ENCODE peak calls at places on chromosomes 2 and 18, in nine cellular contexts. B, Q, V, L, W, J, Y, D and H are unnamed samples.
A peak's percentile ranks its signal among the peaks of the same experiment; 100 is the strongest.

GRCh38 chr2:45708501-45708900 is 57.0 kb downstream of the PRKCE start:
- DNase-seq in Y (no peak), W (no peak), B (no peak), V (no peak), Q (no peak), J (no peak), L (no peak), D (no peak), H (no peak)

GRCh38 chr2:13056259-13056843 is 339.6 kb downstream of the TRIB2 start:
- DNase-seq in D (no peak), V (peak; percentile 8), J (no peak), Q (no peak), Y (no peak), W (peak; percentile 2), B (no peak), L (no peak), H (peak; percentile 10)

GRCh38 chr18:7608174-7608550 is 41.0 kb downstream of the PTPRM start:
- DNase-seq in B (no peak), Q (no peak), D (no peak), L (no peak), Y (no peak), W (no peak), V (peak; percentile 30), J (no peak), H (no peak)

GRCh38 chr2:121771976-121772742 is 16.7 kb downstream of the TSN start:
- DNase-seq in B (no peak), L (no peak), Q (no peak), V (no peak), D (no peak), Y (no peak), W (peak; percentile 36), J (peak; percentile 36), H (peak; percentile 10)

GRCh38 chr18:6203791-6204190 is 210.9 kb downstream of the L3MBTL4 start:
- DNase-seq in D (no peak), V (no peak), Q (no peak), Y (no peak), B (no peak), J (no peak), L (no peak), W (no peak), H (no peak)

GRCh38 chr2:163828760-163829159 is 93.0 kb upstream of the FIGN start:
- DNase-seq in B (no peak), J (no peak), Q (no peak), W (no peak), Y (no peak), L (no peak), D (no peak), V (no peak), H (no peak)

GRCh38 chr2:241666627-241667400 is 19.8 kb downstream of the DTYMK start:
- DNase-seq in B (no peak), L (no peak), W (no peak), V (peak; percentile 55), Y (no peak), J (no peak), Q (no peak), D (no peak), H (no peak)

GRCh38 chr2:217920879-217921603 is 81.8 kb downstream of the TNS1 start:
- DNase-seq in J (no peak), Q (no peak), D (no peak), L (no peak), W (no peak), Y (no peak), B (peak; percentile 71), V (peak; percentile 53), H (no peak)

GRCh38 chr2:107737764-107738163 is 88.9 kb upstream of the RGPD4 start:
- DNase-seq in J (no peak), V (no peak), W (no peak), L (no peak), Q (no peak), B (no peak), D (no peak), Y (no peak), H (no peak)

GRCh38 chr18:58320907-58321561 is 277.0 kb downstream of the NEDD4L start:
- DNase-seq in Q (no peak), J (no peak), B (no peak), V (no peak), Y (no peak), D (no peak), W (no peak), L (no peak), H (no peak)